ENCODE peak calls at places on chromosomes 7 and 10, in eight cellular contexts. T, V, K, J, Q, U, X and S are unnamed samples.

GRCh38 chr10:36640626-36641025 is 484.8 kb upstream of the ANKRD30A start:
- DNase-seq in K (no peak), X (no peak), U (no peak), T (no peak), V (no peak), J (no peak), Q (peak), S (no peak)

GRCh38 chr7:77980087-77980713 is 181.6 kb downstream of the PHTF2 start:
- DNase-seq in X (no peak), K (no peak), T (no peak), U (no peak), J (no peak), Q (no peak), V (no peak), S (no peak)

GRCh38 chr7:85621286-85621685 is 434.4 kb upstream of the SEMA3D start:
- DNase-seq in X (no peak), U (no peak), K (no peak), Q (no peak), J (no peak), V (no peak), T (no peak), S (no peak)

GRCh38 chr10:61792921-61793320 is 108.6 kb upstream of the ARID5B start:
- DNase-seq in J (no peak), U (no peak), X (no peak), T (no peak), V (no peak), Q (no peak), K (no peak), S (no peak)

GRCh38 chr7:75571209-75571608 is 79.1 kb downstream of the SPDYE5 start:
- DNase-seq in V (no peak), J (no peak), U (no peak), Q (no peak), X (no peak), K (no peak), T (no peak), S (no peak)

GRCh38 chr10:90373911-90374310 is 483.9 kb downstream of the HTR7 start:
- DNase-seq in V (no peak), U (no peak), X (no peak), K (no peak), T (no peak), J (no peak), Q (no peak), S (no peak)

GRCh38 chr10:28432210-28432676 is 100.7 kb upstream of the WAC start:
- DNase-seq in V (peak), Q (peak), T (peak), X (peak), J (no peak), K (peak), U (peak), S (peak)

GRCh38 chr7:90931996-90932912 is 332.0 kb upstream of the FZD1 start:
- DNase-seq in J (no peak), K (no peak), V (no peak), Q (peak), X (no peak), U (peak), T (no peak), S (peak)

GRCh38 chr7:50463035-50463434 is 12.9 kb upstream of the FIGNL1 start:
- DNase-seq in J (no peak), X (no peak), T (no peak), K (no peak), V (no peak), Q (no peak), U (no peak), S (peak)

GRCh38 chr7:108000875-108001758 is 1.8 kb downstream of the LAMB1 start:
- DNase-seq in J (no peak), U (peak), Q (no peak), V (no peak), K (no peak), X (no peak), T (no peak), S (peak)

GRCh38 chr7:22663721-22664120 is 63.3 kb upstream of the IL6 start:
- DNase-seq in X (no peak), U (no peak), V (no peak), Q (no peak), T (no peak), K (no peak), J (no peak), S (no peak)

GRCh38 chr7:3897430-3898385 is 596.7 kb downstream of the SDK1 start:
- DNase-seq in Q (no peak), K (peak), U (peak), X (peak), V (peak), J (no peak), T (peak), S (peak)

GRCh38 chr10:72261323-72262018 is 12.3 kb upstream of the DDIT4 start:
- DNase-seq in U (peak), T (peak), X (no peak), Q (no peak), J (peak), K (peak), V (peak), S (no peak)

GRCh38 chr7:57868771-57869483 is 418.9 kb downstream of the ZNF716 start:
- DNase-seq in U (no peak), K (no peak), V (peak), Q (no peak), J (peak), T (no peak), X (peak), S (no peak)

GRCh38 chr7:22430457-22430856 is 69.5 kb downstream of the STEAP1B start:
- DNase-seq in U (no peak), V (no peak), K (no peak), T (no peak), J (no peak), Q (peak), X (no peak), S (no peak)